ENCODE peak calls at places on chromosomes 12 and 14, in five cellular contexts. X is A549, J is esophagus squamous epithelium, U is Panc1, H is prostate gland. N is an unnamed sample.

GRCh38 chr14:55430024-55430690 is 10.3 kb downstream of the TBPL2 start:
- DNase-seq in X (peak; percentile 79), J (no peak), U (no peak), H (peak; percentile 71), N (peak; percentile 72)

GRCh38 chr14:105168496-105168978 is at the start of gene JAG2:
- DNase-seq in X (peak; percentile 79), J (no peak), U (no peak), H (peak; percentile 61), N (peak; percentile 73)

GRCh38 chr12:24226745-24227350 is 277.4 kb upstream of the SOX5 start:
- DNase-seq in X (peak; percentile 22), J (no peak), U (no peak), H (no peak), N (peak; percentile 19)

GRCh38 chr14:58731465-58732330 is 93.9 kb downstream of the DACT1 start:
- DNase-seq in X (peak; percentile 69), J (no peak), U (no peak), H (no peak), N (peak; percentile 75)

GRCh38 chr14:32202468-32202865 is 602 bp downstream of the RNU6-8 start:
- DNase-seq in X (peak; percentile 52), J (no peak), U (peak; percentile 42), H (no peak), N (peak; percentile 46)

GRCh38 chr12:51932218-51933076 is 19.1 kb upstream of the ACVR1B start:
- DNase-seq in X (no peak), J (no peak), U (no peak), H (no peak), N (no peak)

GRCh38 chr12:69583203-69583602 is 2.1 kb upstream of the CCT2 start:
- DNase-seq in X (no peak), J (no peak), U (no peak), H (no peak), N (peak; percentile 56)

GRCh38 chr12:81377771-81378170 is 299.9 kb downstream of the ACSS3 start:
- DNase-seq in X (no peak), J (no peak), U (no peak), H (no peak), N (no peak)

GRCh38 chr12:64669270-64669842 is 59.1 kb downstream of the RASSF3 start:
- DNase-seq in X (no peak), J (no peak), U (no peak), H (no peak), N (peak; percentile 55)

GRCh38 chr14:73834258-73834620 is 17.4 kb upstream of the PTGR2 start:
- DNase-seq in X (no peak), J (no peak), U (no peak), H (no peak), N (no peak)

GRCh38 chr14:87745507-87746118 is 247.4 kb downstream of the GALC start:
- DNase-seq in X (peak; percentile 37), J (no peak), U (peak; percentile 38), H (no peak), N (peak; percentile 54)

GRCh38 chr14:87691482-87691881 is 301.5 kb downstream of the GALC start:
- DNase-seq in X (no peak), J (no peak), U (no peak), H (no peak), N (no peak)

GRCh38 chr14:44700694-44701093 is 193.6 kb upstream of the FSCB start:
- DNase-seq in X (no peak), J (no peak), U (no peak), H (no peak), N (no peak)

GRCh38 chr12:68871899-68872298 is 61.1 kb downstream of the CPM start:
- DNase-seq in X (peak; percentile 47), J (no peak), U (no peak), H (no peak), N (peak; percentile 40)

GRCh38 chr12:38745601-38746000 is 159.8 kb downstream of the CPNE8 start:
- DNase-seq in X (no peak), J (no peak), U (no peak), H (no peak), N (no peak)

GRCh38 chr14:25111061-25111601 is 61.2 kb upstream of the STXBP6 start:
- DNase-seq in X (peak; percentile 38), J (no peak), U (no peak), H (no peak), N (peak; percentile 25)

GRCh38 chr12:16605666-16606116 is 271 bp downstream of the LMO3 start:
- DNase-seq in X (no peak), J (no peak), U (no peak), H (no peak), N (peak; percentile 61)

GRCh38 chr14:70791971-70792370 is 17.3 kb downstream of the MAP3K9 start:
- DNase-seq in X (no peak), J (no peak), U (no peak), H (no peak), N (no peak)

GRCh38 chr14:30988509-30988908 is 36.9 kb upstream of the AP4S1 start:
- DNase-seq in X (no peak), J (no peak), U (no peak), H (no peak), N (no peak)

GRCh38 chr14:63266106-63266505 is 52.6 kb downstream of the GPHB5 start:
- DNase-seq in X (no peak), J (no peak), U (no peak), H (no peak), N (no peak)

GRCh38 chr14:35240233-35240632 is 51.9 kb upstream of the PSMA6 start:
- DNase-seq in X (no peak), J (no peak), U (no peak), H (no peak), N (no peak)

GRCh38 chr12:94098466-94098865 is 49.9 kb upstream of the PLXNC1 start:
- DNase-seq in X (no peak), J (no peak), U (no peak), H (no peak), N (no peak)

GRCh38 chr14:78075610-78076277 is 94.4 kb upstream of the NRXN3 start:
- DNase-seq in X (no peak), J (no peak), U (no peak), H (no peak), N (no peak)

GRCh38 chr14:75577724-75578098 is 709 bp upstream of the FLVCR2 start:
- DNase-seq in X (peak; percentile 86), J (peak; percentile 40), U (peak; percentile 76), H (peak; percentile 88), N (peak; percentile 50)

GRCh38 chr12:19978193-19978592 is 390.1 kb upstream of the PDE3A start:
- DNase-seq in X (peak; percentile 40), J (no peak), U (no peak), H (no peak), N (no peak)

DNA sequence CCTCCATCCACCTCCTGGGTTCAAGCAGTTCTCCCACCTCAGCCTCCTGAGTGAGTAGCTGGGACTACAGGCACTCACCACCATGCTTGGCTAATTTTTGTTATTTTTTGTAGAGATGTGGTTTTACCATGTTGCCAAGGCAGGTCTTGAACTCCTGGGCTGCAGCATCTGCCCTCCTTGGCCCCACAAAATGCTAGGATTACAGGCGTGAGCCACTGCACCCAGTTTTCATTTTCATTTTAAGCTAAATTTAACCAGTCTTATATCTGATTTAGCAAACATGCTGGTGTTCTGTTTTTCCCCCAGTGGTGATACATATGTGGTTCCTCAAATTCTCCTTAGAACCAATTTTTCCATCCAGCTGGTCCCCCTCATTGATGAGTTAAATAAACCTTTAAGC is 43.8 kb upstream of the BICD1 start:
- DNase-seq in X (no peak), J (no peak), U (no peak), H (no peak), N (no peak)
- TF ChIP-seq CTCF in X (no peak), J (no peak), U (no peak), H (no peak), N (no peak)

GRCh38 chr12:47833591-47834012 is 13.9 kb upstream of the HDAC7 start:
- DNase-seq in X (no peak), J (no peak), U (no peak), H (no peak), N (no peak)
- H3K4me1 ChIP-seq in X (peaks cover 14% of the 10 kb centered on the region), J (peaks cover 11% of the 10 kb centered on the region), U (peaks cover 6% of the 10 kb centered on the region), H (peaks cover 3% of the 10 kb centered on the region), N (peaks cover 7% of the 10 kb centered on the region)

DNA sequence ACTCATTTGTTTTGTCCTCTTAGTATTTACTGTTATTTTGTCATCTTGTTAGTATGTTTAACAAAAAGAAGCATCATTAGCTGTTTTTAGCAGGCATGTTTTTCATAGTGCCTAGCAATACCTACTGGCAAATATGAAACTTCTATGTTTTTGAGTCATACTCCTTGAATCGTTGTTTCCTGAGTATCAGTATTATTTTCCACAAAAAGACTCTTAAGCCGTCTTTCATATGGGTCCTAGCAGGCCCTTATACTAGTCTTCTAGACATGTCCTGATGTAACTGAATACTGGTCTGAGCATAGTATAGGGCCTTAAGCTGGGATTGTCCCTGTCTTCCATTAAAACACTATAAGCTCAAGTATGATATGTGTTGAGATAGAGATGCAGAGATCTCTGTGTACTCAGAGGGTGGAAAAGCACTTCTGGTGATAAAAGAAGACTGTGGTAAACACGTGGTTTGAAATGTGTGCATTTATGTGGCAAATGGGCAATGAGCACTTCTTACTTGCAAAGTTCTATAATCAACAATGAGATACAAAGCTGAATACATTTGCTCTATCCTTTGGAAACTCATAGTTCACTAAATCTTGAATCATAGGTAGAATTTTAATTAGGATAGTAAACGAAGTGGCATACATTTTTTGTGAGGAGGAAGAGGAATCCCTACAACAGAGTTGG is 348.8 kb downstream of the PDZRN4 start:
- DNase-seq in X (no peak), J (no peak), U (no peak), H (no peak), N (no peak)
- TF ChIP-seq CTCF in X (no peak), J (no peak), U (no peak), H (no peak), N (no peak)

GRCh38 chr14:69400154-69400553 is 1.7 kb downstream of the SLC39A9 start:
- DNase-seq in X (no peak), J (no peak), U (no peak), H (no peak), N (no peak)

GRCh38 chr14:69399750-69400149 is 1.3 kb downstream of the SLC39A9 start:
- DNase-seq in X (no peak), J (no peak), U (no peak), H (no peak), N (no peak)

GRCh38 chr14:69395929-69396328 is 2.2 kb downstream of the ERH start:
- DNase-seq in X (no peak), J (no peak), U (no peak), H (no peak), N (no peak)

GRCh38 chr14:69398053-69398817 is at the start of the genes ERH and SLC39A9:
- DNase-seq in X (peak; percentile 98), J (peak; percentile 75), U (peak; percentile 92), H (peak; percentile 96), N (peak; percentile 97)

GRCh38 chr14:69398818-69399210 is 322 bp downstream of the SLC39A9 start:
- DNase-seq in X (no peak), J (no peak), U (no peak), H (no peak), N (no peak)
- H3K4me1 ChIP-seq in X (peaks cover 38% of the 10 kb centered on the region), J (peaks cover 28% of the 10 kb centered on the region), U (peaks cover 20% of the 10 kb centered on the region), H (peaks cover 7% of the 10 kb centered on the region), N (peaks cover 31% of the 10 kb centered on the region)

GRCh38 chr12:95681210-95681765 is 109.3 kb downstream of the NTN4 start:
- DNase-seq in X (no peak), J (no peak), U (no peak), H (no peak), N (no peak)

GRCh38 chr12:95674631-95675030 is 115.9 kb downstream of the NTN4 start:
- DNase-seq in X (no peak), J (no peak), U (no peak), H (no peak), N (peak; percentile 96)

GRCh38 chr12:95674088-95674595 is 116.4 kb downstream of the NTN4 start:
- DNase-seq in X (no peak), J (no peak), U (no peak), H (no peak), N (no peak)

GRCh38 chr12:95683418-95683817 is 107.1 kb downstream of the NTN4 start:
- DNase-seq in X (no peak), J (no peak), U (no peak), H (no peak), N (no peak)

GRCh38 chr12:95678684-95679083 is 111.9 kb downstream of the NTN4 start:
- DNase-seq in X (no peak), J (no peak), U (no peak), H (no peak), N (no peak)
- TF ChIP-seq CTCF in X (no peak), J (no peak), U (no peak), H (no peak), N (no peak)

N was measured in A673.